ENCODE peak calls at places on chromosomes 2 and 18, in six cellular contexts. N, Q, V, R, X and C are unnamed samples.

GRCh38 chr2:68237404-68237803 is 14.9 kb downstream of the PPP3R1 start:
- DNase-seq in N (peak; percentile 68), Q (peak; percentile 68), V (no peak), R (peak; percentile 41), X (no peak), C (no peak)

GRCh38 chr2:231673348-231673770 is 35.0 kb upstream of the PTMA start:
- DNase-seq in N (peak; percentile 28), Q (peak; percentile 32), V (peak; percentile 98), R (no peak), X (peak; percentile 84), C (no peak)

GRCh38 chr2:30040147-30040546 is 106.7 kb upstream of the YPEL5 start:
- DNase-seq in N (no peak), Q (no peak), V (no peak), R (no peak), X (no peak), C (no peak)

GRCh38 chr2:31406593-31407385 is 7.8 kb downstream of the XDH start:
- DNase-seq in N (no peak), Q (no peak), V (no peak), R (no peak), X (no peak), C (no peak)

GRCh38 chr2:197141669-197142068 is 168.9 kb downstream of the ANKRD44 start:
- DNase-seq in N (no peak), Q (no peak), V (no peak), R (no peak), X (no peak), C (no peak)

GRCh38 chr2:70793450-70793849 is 3.0 kb upstream of the FIGLA start:
- DNase-seq in N (no peak), Q (no peak), V (no peak), R (no peak), X (no peak), C (no peak)

GRCh38 chr2:75294362-75294761 is 95.0 kb upstream of the TACR1 start:
- DNase-seq in N (no peak), Q (no peak), V (no peak), R (no peak), X (no peak), C (no peak)

GRCh38 chr18:6341709-6342108 is 73.0 kb downstream of the L3MBTL4 start:
- DNase-seq in N (no peak), Q (no peak), V (no peak), R (no peak), X (no peak), C (no peak)

GRCh38 chr18:12317664-12318333 is 9.8 kb downstream of the TUBB6 start:
- DNase-seq in N (peak; percentile 85), Q (peak; percentile 54), V (no peak), R (peak; percentile 40), X (no peak), C (no peak)
- H3K4me3 ChIP-seq in N (no peak overlapping the region), Q (no peak overlapping the region), V (no peak overlapping the region), R (no peak overlapping the region), X (no peak overlapping the region), C (no peak overlapping the region)

GRCh38 chr18:57209697-57210096 is 62.8 kb downstream of the BOD1L2 start:
- DNase-seq in N (no peak), Q (no peak), V (peak; percentile 23), R (no peak), X (no peak), C (no peak)
- H3K4me3 ChIP-seq in N (no peak overlapping the region), Q (no peak overlapping the region), V (peak overlapping the region; percentile 43), R (no peak overlapping the region), X (peak overlapping the region; percentile 48), C (peak overlapping the region; percentile 3)

DNA sequence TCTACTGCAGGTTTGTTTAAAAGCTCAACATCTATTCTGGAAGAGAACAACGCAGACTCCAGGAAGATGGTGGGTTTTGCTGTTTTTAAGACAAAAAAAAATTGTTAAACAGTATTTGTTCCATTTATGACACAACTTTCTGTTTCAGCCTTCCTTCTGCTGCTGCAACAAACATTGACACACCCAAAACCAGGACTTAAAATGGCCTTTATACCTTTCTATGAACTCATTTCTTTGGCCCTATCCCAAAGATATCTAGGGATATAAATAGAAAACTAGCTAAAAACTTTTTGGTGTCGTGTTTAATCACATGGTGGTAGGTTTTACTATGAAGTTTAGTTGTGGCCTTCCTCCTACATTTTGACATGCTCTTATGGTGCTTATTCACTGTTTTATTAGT is 964 bp upstream of the GALNT3 start:
- DNase-seq in N (peak; percentile 16), Q (no peak), V (no peak), R (no peak), X (no peak), C (no peak)
- H3K4me3 ChIP-seq in N (no peak overlapping the region), Q (no peak overlapping the region), V (peak overlapping the region; percentile 71), R (peak overlapping the region; percentile 55), X (peak overlapping the region; percentile 69), C (peak overlapping the region; percentile 61)

GRCh38 chr2:127400897-127401756 is 13.4 kb upstream of the MAP3K2 start:
- DNase-seq in N (peak; percentile 78), Q (peak; percentile 38), V (peak; percentile 68), R (no peak), X (no peak), C (no peak)

GRCh38 chr2:127404466-127405251 is 13.6 kb upstream of the PROC start:
- DNase-seq in N (no peak), Q (no peak), V (no peak), R (no peak), X (no peak), C (no peak)

GRCh38 chr2:127400533-127400896 is 12.7 kb upstream of the MAP3K2 start:
- DNase-seq in N (no peak), Q (no peak), V (no peak), R (no peak), X (no peak), C (no peak)

GRCh38 chr2:127403460-127403859 is 14.8 kb upstream of the PROC start:
- DNase-seq in N (no peak), Q (no peak), V (no peak), R (no peak), X (no peak), C (no peak)

DNA sequence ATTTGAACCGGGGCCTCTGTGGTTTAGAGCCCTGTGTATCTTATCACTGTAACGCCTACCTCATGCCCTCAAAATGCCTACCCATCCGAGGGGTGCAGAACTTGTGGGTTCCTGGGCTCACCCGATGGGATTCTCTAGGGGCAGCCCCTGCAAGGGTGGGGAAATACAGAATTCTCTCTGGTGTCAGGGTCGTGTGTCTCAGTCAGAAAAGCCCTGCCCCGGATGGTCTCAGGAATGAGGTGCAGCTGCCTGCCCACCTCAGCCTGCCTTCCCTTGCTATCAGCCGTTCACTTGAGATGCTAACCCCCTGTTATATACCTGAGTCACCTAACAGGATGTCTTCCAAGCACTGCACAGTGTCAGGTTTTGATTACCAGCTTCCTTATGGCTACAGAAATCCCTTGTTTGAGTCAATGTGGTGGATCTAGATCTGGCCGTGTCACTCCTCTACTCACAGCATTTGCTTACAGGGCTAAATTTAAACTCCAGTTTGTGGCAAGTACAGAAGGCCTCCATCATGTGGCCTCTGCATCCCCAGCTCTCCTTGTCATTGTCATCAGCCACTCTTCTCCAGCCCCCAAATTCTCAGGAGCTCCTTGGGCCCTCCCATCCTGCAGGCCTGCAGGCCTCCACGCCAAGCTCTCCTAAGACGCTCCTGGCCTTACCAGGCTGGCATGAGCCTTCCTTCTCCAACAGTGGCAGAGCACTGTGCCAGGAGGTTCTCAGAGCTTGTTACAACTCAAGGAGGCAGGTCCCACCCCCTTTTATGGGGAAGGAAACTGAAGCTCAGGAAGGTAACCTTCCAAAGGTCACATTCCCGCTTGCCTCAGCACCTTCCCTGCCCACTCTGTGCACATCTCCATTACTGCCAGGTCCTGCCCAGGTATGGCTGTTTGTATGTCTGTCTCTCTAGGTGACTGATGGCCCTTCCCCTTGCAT is 14.3 kb upstream of the MAP3K2 start:
- DNase-seq in N (peak; percentile 32), Q (no peak), V (no peak), R (no peak), X (no peak), C (no peak)
- H3K4me3 ChIP-seq in N (no peak overlapping the region), Q (no peak overlapping the region), V (no peak overlapping the region), R (no peak overlapping the region), X (no peak overlapping the region), C (no peak overlapping the region)